ENCODE peak calls at places on chromosomes 4 and X, in seven cellular contexts. One of them, this sample, is unnamed.

GRCh38 chr4:181753189-181753588 is 490.0 kb upstream of the TENM3 start:
- DNase-seq in ovary: no peak
- DNase-seq in anterior cingulate cortex: no peak
- DNase-seq in NCI-H187 treated with DMSO at 0.1 percent for 48 hours: no peak
- DNase-seq in HFFc6: no peak
- DNase-seq in HCEC 1CT: no peak
- DNase-seq in iPS-NIHi11: no peak
- DNase-seq in this sample: no peak

GRCh38 chr4:25399502-25399901 is 22.4 kb downstream of the ANAPC4 start:
- DNase-seq in ovary: no peak
- DNase-seq in anterior cingulate cortex: no peak
- DNase-seq in NCI-H187 treated with DMSO at 0.1 percent for 48 hours: no peak
- DNase-seq in HFFc6: no peak
- DNase-seq in HCEC 1CT: no peak
- DNase-seq in iPS-NIHi11: no peak
- DNase-seq in this sample: no peak

GRCh38 chr4:38743866-38744265 is 38.9 kb downstream of the TLR10 start:
- DNase-seq in ovary: no peak
- DNase-seq in anterior cingulate cortex: no peak
- DNase-seq in NCI-H187 treated with DMSO at 0.1 percent for 48 hours: no peak
- DNase-seq in HFFc6: no peak
- DNase-seq in HCEC 1CT: peak
- DNase-seq in iPS-NIHi11: no peak
- DNase-seq in this sample: no peak

GRCh38 chrX:69103539-69103938 is 61.7 kb downstream of the PJA1 start:
- DNase-seq in ovary: no peak
- DNase-seq in anterior cingulate cortex: no peak
- DNase-seq in NCI-H187 treated with DMSO at 0.1 percent for 48 hours: no peak
- DNase-seq in HFFc6: no peak
- DNase-seq in HCEC 1CT: no peak
- DNase-seq in iPS-NIHi11: no peak
- DNase-seq in this sample: no peak

GRCh38 chr4:94665500-94666398 is 92.0 kb upstream of the BMPR1B start:
- DNase-seq in ovary: no peak
- DNase-seq in anterior cingulate cortex: no peak
- DNase-seq in NCI-H187 treated with DMSO at 0.1 percent for 48 hours: no peak
- DNase-seq in HFFc6: no peak
- DNase-seq in HCEC 1CT: no peak
- DNase-seq in iPS-NIHi11: no peak
- DNase-seq in this sample: no peak

GRCh38 chr4:142516686-142517145 is 329.4 kb downstream of the INPP4B start:
- DNase-seq in ovary: no peak
- DNase-seq in anterior cingulate cortex: no peak
- DNase-seq in NCI-H187 treated with DMSO at 0.1 percent for 48 hours: no peak
- DNase-seq in HFFc6: peak
- DNase-seq in HCEC 1CT: peak
- DNase-seq in iPS-NIHi11: no peak
- DNase-seq in this sample: no peak

GRCh38 chrX:35340451-35340850 is 397.9 kb downstream of the FAM47B start:
- DNase-seq in ovary: no peak
- DNase-seq in anterior cingulate cortex: no peak
- DNase-seq in NCI-H187 treated with DMSO at 0.1 percent for 48 hours: no peak
- DNase-seq in HFFc6: no peak
- DNase-seq in HCEC 1CT: no peak
- DNase-seq in iPS-NIHi11: no peak
- DNase-seq in this sample: no peak

GRCh38 chrX:150372756-150373155 is 9.6 kb downstream of the MAMLD1 start:
- DNase-seq in ovary: no peak
- DNase-seq in anterior cingulate cortex: no peak
- DNase-seq in NCI-H187 treated with DMSO at 0.1 percent for 48 hours: no peak
- DNase-seq in HFFc6: no peak
- DNase-seq in HCEC 1CT: no peak
- DNase-seq in iPS-NIHi11: no peak
- DNase-seq in this sample: no peak

GRCh38 chr4:182955411-182955810 is 38.2 kb upstream of the DCTD start:
- DNase-seq in ovary: no peak
- DNase-seq in anterior cingulate cortex: no peak
- DNase-seq in NCI-H187 treated with DMSO at 0.1 percent for 48 hours: no peak
- DNase-seq in HFFc6: peak
- DNase-seq in HCEC 1CT: no peak
- DNase-seq in iPS-NIHi11: no peak
- DNase-seq in this sample: no peak

GRCh38 chr4:136495076-136495475 is 1037.2 kb downstream of the PCDH18 start:
- DNase-seq in ovary: no peak
- DNase-seq in anterior cingulate cortex: peak
- DNase-seq in NCI-H187 treated with DMSO at 0.1 percent for 48 hours: no peak
- DNase-seq in HFFc6: no peak
- DNase-seq in HCEC 1CT: no peak
- DNase-seq in iPS-NIHi11: no peak
- DNase-seq in this sample: no peak